ENCODE peak calls at places on chromosomes 4 and X, in five cellular contexts. One of them, this sample, is unnamed. For H3K4me1 and H3K27me3, the result is how much of the 10 kb centered on the place peaks cover.

GRCh38 chr4:76601791-76602190 is 166.8 kb downstream of the SHROOM3 start:
- DNase-seq in IMR-90: peak
- DNase-seq in fibroblast of lung: peak
- DNase-seq in H9: no peak
- DNase-seq in heart right ventricle: no peak
- DNase-seq in this sample: no peak

GRCh38 chrX:49155243-49155899 is 7.2 kb upstream of the MAGIX start:
- DNase-seq in IMR-90: peak
- DNase-seq in fibroblast of lung: peak
- DNase-seq in H9: peak
- DNase-seq in heart right ventricle: peak
- DNase-seq in this sample: no peak

GRCh38 chr4:125983168-125983567 is 668.4 kb downstream of the FAT4 start:
- DNase-seq in IMR-90: no peak
- DNase-seq in fibroblast of lung: no peak
- DNase-seq in H9: no peak
- DNase-seq in heart right ventricle: no peak
- DNase-seq in this sample: no peak

GRCh38 chrX:136953867-136954787 is 73.6 kb upstream of the RBMX start:
- DNase-seq in IMR-90: peak
- DNase-seq in fibroblast of lung: peak
- DNase-seq in H9: peak
- DNase-seq in heart right ventricle: peak
- DNase-seq in this sample: peak

GRCh38 chrX:43676960-43677582 is 21.0 kb downstream of the MAOA start:
- DNase-seq in IMR-90: no peak
- DNase-seq in fibroblast of lung: no peak
- DNase-seq in H9: no peak
- DNase-seq in heart right ventricle: peak
- DNase-seq in this sample: no peak

GRCh38 chrX:19682712-19683331 is 167.5 kb upstream of the MAP3K15 start:
- DNase-seq in IMR-90: peak
- DNase-seq in fibroblast of lung: peak
- DNase-seq in H9: peak
- DNase-seq in heart right ventricle: peak
- DNase-seq in this sample: peak

GRCh38 chrX:22300130-22300529 is 27.4 kb downstream of the CBLL2 start:
- DNase-seq in IMR-90: peak
- DNase-seq in fibroblast of lung: peak
- DNase-seq in H9: no peak
- DNase-seq in heart right ventricle: peak
- DNase-seq in this sample: no peak

GRCh38 chr4:15755321-15755750 is 22.8 kb upstream of the CD38 start:
- DNase-seq in IMR-90: peak
- DNase-seq in fibroblast of lung: peak
- DNase-seq in H9: no peak
- DNase-seq in heart right ventricle: no peak
- DNase-seq in this sample: no peak

GRCh38 chr4:69800599-69800998 is 40.2 kb upstream of the SULT1B1 start:
- DNase-seq in IMR-90: no peak
- DNase-seq in fibroblast of lung: peak
- DNase-seq in H9: no peak
- DNase-seq in heart right ventricle: no peak
- DNase-seq in this sample: no peak

GRCh38 chrX:46407753-46408130 is 137.5 kb downstream of the ZNF674 start:
- DNase-seq in IMR-90: peak
- DNase-seq in fibroblast of lung: peak
- DNase-seq in H9: no peak
- DNase-seq in heart right ventricle: no peak
- DNase-seq in this sample: no peak

GRCh38 chrX:100819534-100819836 is 706 bp upstream of the CSTF2 start:
- DNase-seq in IMR-90: no peak
- DNase-seq in fibroblast of lung: no peak
- DNase-seq in H9: peak
- DNase-seq in heart right ventricle: no peak
- DNase-seq in this sample: peak

GRCh38 chr4:7771541-7772507 is 167.8 kb downstream of the AFAP1 start:
- DNase-seq in IMR-90: no peak
- DNase-seq in fibroblast of lung: no peak
- DNase-seq in H9: peak
- DNase-seq in heart right ventricle: no peak
- DNase-seq in this sample: no peak

GRCh38 chr4:33283818-33284217 is 2563.6 kb downstream of the PCDH7 start:
- DNase-seq in IMR-90: no peak
- DNase-seq in fibroblast of lung: no peak
- DNase-seq in H9: no peak
- DNase-seq in heart right ventricle: no peak
- DNase-seq in this sample: no peak

GRCh38 chr4:42364654-42365053 is 32.6 kb upstream of the SHISA3 start:
- DNase-seq in IMR-90: no peak
- DNase-seq in fibroblast of lung: no peak
- DNase-seq in H9: no peak
- DNase-seq in heart right ventricle: no peak
- DNase-seq in this sample: no peak

GRCh38 chrX:23803931-23804381 is 21.0 kb downstream of the SAT1 start:
- DNase-seq in IMR-90: peak
- DNase-seq in fibroblast of lung: peak
- DNase-seq in H9: no peak
- DNase-seq in heart right ventricle: peak
- DNase-seq in this sample: peak

GRCh38 chr4:168659971-168660465 is 163.2 kb downstream of the PALLD start:
- DNase-seq in IMR-90: no peak
- DNase-seq in fibroblast of lung: no peak
- DNase-seq in H9: no peak
- DNase-seq in heart right ventricle: no peak
- DNase-seq in this sample: no peak

GRCh38 chr4:139785356-139785755 is 119.7 kb downstream of the MGST2 start:
- DNase-seq in IMR-90: no peak
- DNase-seq in fibroblast of lung: no peak
- DNase-seq in H9: no peak
- DNase-seq in heart right ventricle: no peak
- DNase-seq in this sample: no peak

GRCh38 chrX:20139966-20140365 is 1.7 kb downstream of the EIF1AX start:
- DNase-seq in IMR-90: peak
- DNase-seq in fibroblast of lung: peak
- DNase-seq in H9: no peak
- DNase-seq in heart right ventricle: no peak
- DNase-seq in this sample: no peak

GRCh38 chrX:126820700-126821420 is 1.3 kb downstream of the PRR32 start:
- DNase-seq in IMR-90: no peak
- DNase-seq in fibroblast of lung: no peak
- DNase-seq in H9: peak
- DNase-seq in heart right ventricle: peak
- DNase-seq in this sample: peak

GRCh38 chrX:106726485-106727437 is at the start of gene RNF128:
- DNase-seq in IMR-90: peak
- DNase-seq in fibroblast of lung: peak
- DNase-seq in H9: peak
- DNase-seq in heart right ventricle: peak
- DNase-seq in this sample: no peak

GRCh38 chr4:8291701-8292387 is 22.3 kb downstream of the HTRA3 start:
- DNase-seq in IMR-90: no peak
- DNase-seq in fibroblast of lung: no peak
- DNase-seq in H9: no peak
- DNase-seq in heart right ventricle: no peak
- DNase-seq in this sample: peak

GRCh38 chr4:173169428-173170209 is 1.0 kb downstream of the GALNT7 start:
- DNase-seq in IMR-90: peak
- DNase-seq in fibroblast of lung: peak
- DNase-seq in H9: peak
- DNase-seq in heart right ventricle: peak
- DNase-seq in this sample: peak

GRCh38 chr4:173174184-173175156 is 5.9 kb downstream of the GALNT7 start:
- DNase-seq in IMR-90: no peak
- DNase-seq in fibroblast of lung: no peak
- DNase-seq in H9: no peak
- DNase-seq in heart right ventricle: no peak
- DNase-seq in this sample: no peak

GRCh38 chr4:173170210-173170778 is 1.7 kb downstream of the GALNT7 start:
- DNase-seq in IMR-90: no peak
- DNase-seq in fibroblast of lung: peak
- DNase-seq in H9: no peak
- DNase-seq in heart right ventricle: no peak
- DNase-seq in this sample: no peak

GRCh38 chr4:173171098-173171497 is 2.5 kb downstream of the GALNT7 start:
- DNase-seq in IMR-90: peak
- DNase-seq in fibroblast of lung: peak
- DNase-seq in H9: no peak
- DNase-seq in heart right ventricle: no peak
- DNase-seq in this sample: no peak

DNA sequence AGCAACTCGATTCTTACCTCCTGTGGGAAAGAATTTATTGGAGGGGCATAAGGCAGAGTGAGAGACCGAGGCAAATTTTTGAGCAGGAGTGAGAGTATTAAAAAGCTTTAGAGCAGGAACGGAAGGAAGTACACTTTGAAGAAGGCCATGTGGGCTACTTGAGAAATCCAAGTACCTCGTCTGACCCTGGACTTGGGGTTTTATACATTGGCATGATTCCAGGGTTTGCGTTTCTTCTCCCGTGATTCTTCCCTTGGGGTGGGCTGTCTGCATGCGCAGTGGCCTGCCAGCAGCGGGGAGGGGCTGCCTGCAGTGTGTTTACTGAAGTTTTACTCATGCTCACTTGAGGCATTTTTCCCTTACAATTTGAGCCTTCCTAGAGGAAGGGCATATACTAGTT is 3.4 kb downstream of the GALNT7 start:
- DNase-seq in IMR-90: no peak
- DNase-seq in fibroblast of lung: no peak
- DNase-seq in H9: no peak
- DNase-seq in heart right ventricle: no peak
- DNase-seq in this sample: no peak
- H3K4me1 ChIP-seq in IMR-90: under half
- H3K4me1 ChIP-seq in fibroblast of lung: under half
- H3K4me1 ChIP-seq in H9: under half
- H3K4me1 ChIP-seq in heart right ventricle: under half
- H3K4me1 ChIP-seq in this sample: under half

DNA sequence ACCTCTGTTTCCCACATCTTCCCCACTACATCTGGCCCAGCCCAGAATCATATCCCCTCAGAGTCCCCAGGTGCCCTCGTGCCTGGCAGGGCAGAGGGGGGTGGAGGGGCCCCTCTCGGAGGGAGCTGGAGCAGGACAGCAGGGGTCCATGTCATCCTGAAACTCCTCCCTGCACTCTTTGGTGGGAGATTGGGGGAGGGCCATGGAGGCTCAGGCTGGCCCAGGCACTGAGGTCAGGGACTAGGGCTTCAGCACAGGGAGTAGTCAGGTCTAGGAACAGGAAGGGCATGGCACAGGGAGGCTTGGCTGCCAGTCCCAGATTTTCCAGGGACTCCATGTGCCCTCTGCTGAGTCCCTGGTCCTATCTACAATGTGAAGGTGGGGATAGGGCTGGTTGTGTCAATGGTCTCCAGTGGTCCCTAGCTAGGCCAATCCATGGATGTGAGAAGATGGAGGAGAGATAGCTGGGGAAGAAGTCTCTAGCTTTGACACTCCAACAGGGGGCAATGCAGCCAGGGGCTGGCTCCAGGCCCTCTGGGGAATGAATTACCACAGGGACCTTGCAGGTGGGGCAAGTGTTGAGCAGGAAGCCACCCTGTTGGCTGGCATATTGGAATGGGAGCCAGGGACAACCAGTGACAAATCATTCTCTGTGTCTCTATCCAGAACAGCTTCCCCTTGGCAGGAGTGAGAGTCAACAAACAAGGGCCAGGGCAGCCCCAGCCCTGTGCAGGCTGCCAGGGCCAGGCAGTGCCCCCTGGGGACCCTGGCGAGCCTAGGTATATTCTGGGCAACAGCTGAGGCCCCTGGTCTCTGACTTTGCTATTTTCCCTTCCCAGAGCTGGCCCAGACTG is 154.4 kb downstream of the EFNB1 start:
- DNase-seq in IMR-90: no peak
- DNase-seq in fibroblast of lung: no peak
- DNase-seq in H9: peak
- DNase-seq in heart right ventricle: no peak
- DNase-seq in this sample: no peak
- H3K27me3 ChIP-seq in IMR-90: under half
- H3K27me3 ChIP-seq in fibroblast of lung: under half
- H3K27me3 ChIP-seq in H9: under half
- H3K27me3 ChIP-seq in heart right ventricle: under half
- H3K27me3 ChIP-seq in this sample: under half

DNA sequence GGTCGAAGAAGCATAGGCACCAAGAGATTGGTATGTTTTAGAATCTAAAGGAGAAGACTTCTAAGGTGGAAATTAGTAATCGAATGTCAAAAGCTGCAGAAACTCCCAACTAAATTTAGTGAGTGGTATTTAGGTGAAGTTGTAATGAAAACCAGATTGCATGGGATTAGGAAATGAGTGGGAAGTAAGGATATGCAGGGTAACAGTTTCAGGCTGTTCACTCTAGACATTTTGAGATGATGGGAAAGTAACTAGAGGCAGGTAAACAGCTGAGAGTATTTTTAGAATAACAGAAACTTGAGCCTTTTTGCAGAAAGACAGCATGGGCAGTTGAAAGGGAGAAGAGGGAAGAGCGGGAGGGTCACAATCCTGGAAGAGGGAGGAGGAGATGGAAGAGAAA is 12.7 kb downstream of the SPRY1 start:
- DNase-seq in IMR-90: no peak
- DNase-seq in fibroblast of lung: no peak
- DNase-seq in H9: no peak
- DNase-seq in heart right ventricle: no peak
- DNase-seq in this sample: no peak
- H3K4me1 ChIP-seq in IMR-90: under half
- H3K4me1 ChIP-seq in fibroblast of lung: under half
- H3K4me1 ChIP-seq in H9: under half
- H3K4me1 ChIP-seq in heart right ventricle: under half
- H3K4me1 ChIP-seq in this sample: under half

GRCh38 chr4:13537011-13537831 is 7.1 kb downstream of the NKX3-2 start:
- DNase-seq in IMR-90: no peak
- DNase-seq in fibroblast of lung: no peak
- DNase-seq in H9: no peak
- DNase-seq in heart right ventricle: no peak
- DNase-seq in this sample: no peak

GRCh38 chr4:13535708-13536361 is 8.5 kb downstream of the NKX3-2 start:
- DNase-seq in IMR-90: no peak
- DNase-seq in fibroblast of lung: no peak
- DNase-seq in H9: no peak
- DNase-seq in heart right ventricle: no peak
- DNase-seq in this sample: no peak

GRCh38 chr4:13535118-13535517 is 9.2 kb downstream of the NKX3-2 start:
- DNase-seq in IMR-90: no peak
- DNase-seq in fibroblast of lung: no peak
- DNase-seq in H9: no peak
- DNase-seq in heart right ventricle: no peak
- DNase-seq in this sample: no peak

GRCh38 chr4:13537832-13538177 is 6.5 kb downstream of the NKX3-2 start:
- DNase-seq in IMR-90: no peak
- DNase-seq in fibroblast of lung: no peak
- DNase-seq in H9: no peak
- DNase-seq in heart right ventricle: no peak
- DNase-seq in this sample: no peak

DNA sequence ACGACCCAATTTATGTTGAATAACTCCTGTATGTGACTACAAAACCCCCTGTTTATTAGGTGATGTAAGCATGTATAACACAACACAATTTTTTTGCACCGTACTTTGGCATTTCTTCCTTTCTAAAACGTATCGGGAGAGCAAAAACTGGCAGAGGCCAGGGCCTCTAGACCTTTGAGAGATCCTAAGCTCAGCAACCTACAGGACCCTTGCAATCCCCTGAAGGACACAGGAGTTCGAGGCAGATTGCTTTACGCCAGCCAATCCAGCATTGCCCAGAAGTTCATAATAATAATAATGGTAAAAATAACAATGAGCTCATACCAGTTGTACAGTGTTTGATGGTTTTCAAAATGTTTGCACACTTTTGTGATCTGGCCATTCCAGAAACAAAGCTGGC is 7.7 kb downstream of the NKX3-2 start:
- DNase-seq in IMR-90: no peak
- DNase-seq in fibroblast of lung: no peak
- DNase-seq in H9: no peak
- DNase-seq in heart right ventricle: no peak
- DNase-seq in this sample: no peak
- H3K27me3 ChIP-seq in IMR-90: half or more
- H3K27me3 ChIP-seq in fibroblast of lung: half or more
- H3K27me3 ChIP-seq in H9: half or more
- H3K27me3 ChIP-seq in heart right ventricle: half or more
- H3K27me3 ChIP-seq in this sample: half or more

This sample was measured in left ventricle myocardium inferior.